ENCODE peak calls at places on chromosome 20, in eight cellular contexts. One of them, this sample, is unnamed.

GRCh38 chr20:44495802-44496481 is 20.3 kb downstream of the TTPAL start:
- DNase-seq in GM10248: no peak
- DNase-seq in NB4: peak
- DNase-seq in mesothelial cell of epicardium: no peak
- DNase-seq in DMS 273 treated with DMSO at 0.1 percent for 48 hours: no peak
- DNase-seq in left ventricle myocardium superior: no peak
- DNase-seq in T-helper 1 cell: no peak
- DNase-seq in uterus: no peak
- DNase-seq in this sample: no peak

GRCh38 chr20:62741191-62741676 is 32.6 kb downstream of the NTSR1 start:
- DNase-seq in GM10248: no peak
- DNase-seq in NB4: peak
- DNase-seq in mesothelial cell of epicardium: no peak
- DNase-seq in DMS 273 treated with DMSO at 0.1 percent for 48 hours: no peak
- DNase-seq in left ventricle myocardium superior: no peak
- DNase-seq in T-helper 1 cell: no peak
- DNase-seq in uterus: no peak
- DNase-seq in this sample: no peak

GRCh38 chr20:62518911-62519310 is 43.1 kb upstream of the GATA5 start:
- DNase-seq in GM10248: no peak
- DNase-seq in NB4: no peak
- DNase-seq in mesothelial cell of epicardium: no peak
- DNase-seq in DMS 273 treated with DMSO at 0.1 percent for 48 hours: no peak
- DNase-seq in left ventricle myocardium superior: no peak
- DNase-seq in T-helper 1 cell: no peak
- DNase-seq in uterus: no peak
- DNase-seq in this sample: no peak

GRCh38 chr20:50196248-50196647 is 5.6 kb downstream of the CEBPB start:
- DNase-seq in GM10248: no peak
- DNase-seq in NB4: no peak
- DNase-seq in mesothelial cell of epicardium: no peak
- DNase-seq in DMS 273 treated with DMSO at 0.1 percent for 48 hours: no peak
- DNase-seq in left ventricle myocardium superior: no peak
- DNase-seq in T-helper 1 cell: no peak
- DNase-seq in uterus: no peak
- DNase-seq in this sample: no peak

GRCh38 chr20:63461364-63461763 is 11.1 kb downstream of the KCNQ2 start:
- DNase-seq in GM10248: no peak
- DNase-seq in NB4: peak
- DNase-seq in mesothelial cell of epicardium: peak
- DNase-seq in DMS 273 treated with DMSO at 0.1 percent for 48 hours: no peak
- DNase-seq in left ventricle myocardium superior: peak
- DNase-seq in T-helper 1 cell: no peak
- DNase-seq in uterus: no peak
- DNase-seq in this sample: no peak

GRCh38 chr20:46312075-46312944 is 4.0 kb upstream of the CDH22 start:
- DNase-seq in GM10248: no peak
- DNase-seq in NB4: no peak
- DNase-seq in mesothelial cell of epicardium: peak
- DNase-seq in DMS 273 treated with DMSO at 0.1 percent for 48 hours: no peak
- DNase-seq in left ventricle myocardium superior: no peak
- DNase-seq in T-helper 1 cell: no peak
- DNase-seq in uterus: no peak
- DNase-seq in this sample: no peak

GRCh38 chr20:56453347-56453746 is 15.1 kb upstream of the RTF2 start:
- DNase-seq in GM10248: peak
- DNase-seq in NB4: peak
- DNase-seq in mesothelial cell of epicardium: no peak
- DNase-seq in DMS 273 treated with DMSO at 0.1 percent for 48 hours: no peak
- DNase-seq in left ventricle myocardium superior: no peak
- DNase-seq in T-helper 1 cell: no peak
- DNase-seq in uterus: no peak
- DNase-seq in this sample: no peak

GRCh38 chr20:61343934-61344333 is 91.9 kb downstream of the CDH4 start:
- DNase-seq in GM10248: no peak
- DNase-seq in NB4: no peak
- DNase-seq in mesothelial cell of epicardium: no peak
- DNase-seq in DMS 273 treated with DMSO at 0.1 percent for 48 hours: no peak
- DNase-seq in left ventricle myocardium superior: no peak
- DNase-seq in T-helper 1 cell: no peak
- DNase-seq in uterus: no peak
- DNase-seq in this sample: no peak

GRCh38 chr20:62313021-62313420 is 10.2 kb downstream of the ADRM1 start:
- DNase-seq in GM10248: no peak
- DNase-seq in NB4: no peak
- DNase-seq in mesothelial cell of epicardium: no peak
- DNase-seq in DMS 273 treated with DMSO at 0.1 percent for 48 hours: no peak
- DNase-seq in left ventricle myocardium superior: no peak
- DNase-seq in T-helper 1 cell: no peak
- DNase-seq in uterus: no peak
- DNase-seq in this sample: no peak

GRCh38 chr20:57122481-57123138 is 143.8 kb downstream of the BMP7 start:
- DNase-seq in GM10248: no peak
- DNase-seq in NB4: no peak
- DNase-seq in mesothelial cell of epicardium: no peak
- DNase-seq in DMS 273 treated with DMSO at 0.1 percent for 48 hours: no peak
- DNase-seq in left ventricle myocardium superior: no peak
- DNase-seq in T-helper 1 cell: no peak
- DNase-seq in uterus: no peak
- DNase-seq in this sample: no peak

GRCh38 chr20:52150440-52151258 is 40.9 kb downstream of the ZFP64 start:
- DNase-seq in GM10248: peak
- DNase-seq in NB4: peak
- DNase-seq in mesothelial cell of epicardium: no peak
- DNase-seq in DMS 273 treated with DMSO at 0.1 percent for 48 hours: peak
- DNase-seq in left ventricle myocardium superior: no peak
- DNase-seq in T-helper 1 cell: peak
- DNase-seq in uterus: no peak
- DNase-seq in this sample: no peak

GRCh38 chr20:50136822-50137599 is 16.5 kb downstream of the PEDS1 start:
- DNase-seq in GM10248: no peak
- DNase-seq in NB4: no peak
- DNase-seq in mesothelial cell of epicardium: no peak
- DNase-seq in DMS 273 treated with DMSO at 0.1 percent for 48 hours: no peak
- DNase-seq in left ventricle myocardium superior: no peak
- DNase-seq in T-helper 1 cell: no peak
- DNase-seq in uterus: no peak
- DNase-seq in this sample: no peak

GRCh38 chr20:709421-709820 is 33.8 kb upstream of the SCRT2 start:
- DNase-seq in GM10248: no peak
- DNase-seq in NB4: no peak
- DNase-seq in mesothelial cell of epicardium: peak
- DNase-seq in DMS 273 treated with DMSO at 0.1 percent for 48 hours: no peak
- DNase-seq in left ventricle myocardium superior: peak
- DNase-seq in T-helper 1 cell: no peak
- DNase-seq in uterus: no peak
- DNase-seq in this sample: no peak

GRCh38 chr20:10519361-10520048 is 84.4 kb downstream of the SLX4IP start:
- DNase-seq in GM10248: no peak
- DNase-seq in NB4: no peak
- DNase-seq in mesothelial cell of epicardium: no peak
- DNase-seq in DMS 273 treated with DMSO at 0.1 percent for 48 hours: no peak
- DNase-seq in left ventricle myocardium superior: no peak
- DNase-seq in T-helper 1 cell: no peak
- DNase-seq in uterus: no peak
- DNase-seq in this sample: no peak

GRCh38 chr20:50270569-50270968 is 79.9 kb downstream of the CEBPB start:
- DNase-seq in GM10248: no peak
- DNase-seq in NB4: peak
- DNase-seq in mesothelial cell of epicardium: no peak
- DNase-seq in DMS 273 treated with DMSO at 0.1 percent for 48 hours: no peak
- DNase-seq in left ventricle myocardium superior: peak
- DNase-seq in T-helper 1 cell: no peak
- DNase-seq in uterus: no peak
- DNase-seq in this sample: no peak

GRCh38 chr20:32917191-32917950 is 58.6 kb downstream of the EFCAB8 start:
- DNase-seq in GM10248: no peak
- DNase-seq in NB4: no peak
- DNase-seq in mesothelial cell of epicardium: no peak
- DNase-seq in DMS 273 treated with DMSO at 0.1 percent for 48 hours: no peak
- DNase-seq in left ventricle myocardium superior: no peak
- DNase-seq in T-helper 1 cell: no peak
- DNase-seq in uterus: no peak
- DNase-seq in this sample: no peak

GRCh38 chr20:64112691-64113443 is 5.5 kb upstream of the NPBWR2 start:
- DNase-seq in GM10248: no peak
- DNase-seq in NB4: no peak
- DNase-seq in mesothelial cell of epicardium: peak
- DNase-seq in DMS 273 treated with DMSO at 0.1 percent for 48 hours: no peak
- DNase-seq in left ventricle myocardium superior: peak
- DNase-seq in T-helper 1 cell: no peak
- DNase-seq in uterus: no peak
- DNase-seq in this sample: no peak